ENCODE peak calls at places on chromosomes 13 and 19, in nine cellular contexts. J, U, R, X, Y, D, E, W and Q are unnamed samples.

GRCh38 chr19:1882089-1882785 is 3.1 kb downstream of the ABHD17A start:
- DNase-seq in J (no peak), U (no peak), R (no peak), X (no peak), Y (no peak), D (no peak), E (no peak), W (no peak), Q (no peak)

GRCh38 chr13:21218351-21219043 is 42.0 kb downstream of the MRPL57 start:
- DNase-seq in J (no peak), U (no peak), R (no peak), X (peak), Y (no peak), D (no peak), E (no peak), W (no peak), Q (no peak)

GRCh38 chr13:44243198-44243852 is 130.3 kb upstream of the SERP2 start:
- DNase-seq in J (no peak), U (no peak), R (peak), X (no peak), Y (no peak), D (no peak), E (peak), W (peak), Q (peak)

GRCh38 chr19:30236006-30236405 is 136.2 kb upstream of the ZNF536 start:
- DNase-seq in J (no peak), U (no peak), R (no peak), X (no peak), Y (no peak), D (no peak), E (no peak), W (no peak), Q (no peak)

GRCh38 chr13:48904668-48905290 is 70.9 kb upstream of the FNDC3A start:
- DNase-seq in J (no peak), U (no peak), R (no peak), X (no peak), Y (no peak), D (no peak), E (no peak), W (no peak), Q (no peak)

GRCh38 chr13:20114066-20114465 is 46.8 kb downstream of the GJA3 start:
- DNase-seq in J (no peak), U (no peak), R (no peak), X (no peak), Y (no peak), D (no peak), E (no peak), W (no peak), Q (no peak)

GRCh38 chr19:1590641-1591397 is 1.8 kb downstream of the MBD3 start:
- DNase-seq in J (no peak), U (no peak), R (peak), X (no peak), Y (no peak), D (no peak), E (no peak), W (no peak), Q (no peak)

GRCh38 chr19:36051236-36051635 is 2.8 kb downstream of the THAP8 start:
- DNase-seq in J (no peak), U (no peak), R (no peak), X (no peak), Y (no peak), D (no peak), E (peak), W (no peak), Q (no peak)

GRCh38 chr19:29860492-29860891 is 48.7 kb downstream of the CCNE1 start:
- DNase-seq in J (no peak), U (no peak), R (no peak), X (no peak), Y (no peak), D (no peak), E (no peak), W (no peak), Q (no peak)

GRCh38 chr13:101231751-101232428 is 184.4 kb downstream of the NALCN start:
- DNase-seq in J (no peak), U (no peak), R (peak), X (no peak), Y (no peak), D (no peak), E (peak), W (no peak), Q (peak)

GRCh38 chr19:47378246-47378645 is 29.1 kb downstream of the DHX34 start:
- DNase-seq in J (no peak), U (no peak), R (no peak), X (no peak), Y (no peak), D (no peak), E (no peak), W (no peak), Q (no peak)

GRCh38 chr19:16572332-16573211 is at the start of gene SLC35E1:
- DNase-seq in J (peak), U (peak), R (peak), X (peak), Y (peak), D (peak), E (peak), W (peak), Q (peak)

GRCh38 chr19:12224676-12225075 is 61.8 kb downstream of the ZNF136 start:
- DNase-seq in J (no peak), U (no peak), R (peak), X (no peak), Y (no peak), D (no peak), E (peak), W (no peak), Q (peak)

GRCh38 chr19:18774782-18775444 is 16.2 kb downstream of the COMP start:
- DNase-seq in J (no peak), U (no peak), R (no peak), X (no peak), Y (no peak), D (no peak), E (no peak), W (no peak), Q (no peak)

GRCh38 chr13:51444922-51445321 is 7.9 kb downstream of the INTS6 start:
- DNase-seq in J (no peak), U (no peak), R (peak), X (no peak), Y (no peak), D (no peak), E (peak), W (no peak), Q (no peak)

GRCh38 chr19:7669641-7670040 is 792 bp downstream of the RETN start:
- DNase-seq in J (no peak), U (no peak), R (no peak), X (no peak), Y (no peak), D (no peak), E (no peak), W (no peak), Q (no peak)

GRCh38 chr13:93480553-93481106 is 254.0 kb downstream of the GPC6 start:
- DNase-seq in J (no peak), U (no peak), R (no peak), X (no peak), Y (no peak), D (no peak), E (no peak), W (no peak), Q (no peak)

GRCh38 chr13:30808600-30808999 is 73.3 kb downstream of the ALOX5AP start:
- DNase-seq in J (no peak), U (no peak), R (no peak), X (no peak), Y (no peak), D (peak), E (no peak), W (no peak), Q (no peak)

GRCh38 chr19:50415661-50416033 is 3.1 kb upstream of the SPIB start:
- DNase-seq in J (no peak), U (no peak), R (no peak), X (peak), Y (no peak), D (no peak), E (no peak), W (no peak), Q (no peak)

GRCh38 chr19:45514376-45515051 is 7.2 kb downstream of the VASP start:
- DNase-seq in J (no peak), U (no peak), R (no peak), X (no peak), Y (no peak), D (no peak), E (no peak), W (no peak), Q (no peak)

GRCh38 chr19:52224211-52224610 is 34.4 kb downstream of the PPP2R1A start:
- DNase-seq in J (no peak), U (no peak), R (no peak), X (no peak), Y (no peak), D (no peak), E (no peak), W (no peak), Q (no peak)

GRCh38 chr19:11179716-11180297 is 17.5 kb downstream of the KANK2 start:
- DNase-seq in J (no peak), U (no peak), R (no peak), X (no peak), Y (no peak), D (no peak), E (no peak), W (no peak), Q (no peak)

GRCh38 chr19:45137179-45137761 is 23.5 kb downstream of the NKPD1 start:
- DNase-seq in J (no peak), U (no peak), R (no peak), X (peak), Y (no peak), D (no peak), E (no peak), W (peak), Q (no peak)

GRCh38 chr19:27745978-27746542 is 1466.9 kb downstream of the UQCRFS1 start:
- DNase-seq in J (no peak), U (no peak), R (no peak), X (no peak), Y (no peak), D (peak), E (no peak), W (no peak), Q (no peak)

GRCh38 chr13:111215081-111216047 is 100.3 kb downstream of the ARHGEF7 start:
- DNase-seq in J (no peak), U (no peak), R (no peak), X (no peak), Y (no peak), D (no peak), E (no peak), W (peak), Q (no peak)

GRCh38 chr13:43905435-43906031 is 25.8 kb downstream of the LACC1 start:
- DNase-seq in J (no peak), U (peak), R (peak), X (peak), Y (no peak), D (no peak), E (peak), W (peak), Q (peak)

GRCh38 chr19:34345934-34346333 is 19.1 kb upstream of the GPI start:
- DNase-seq in J (peak), U (no peak), R (peak), X (peak), Y (no peak), D (peak), E (peak), W (peak), Q (peak)

GRCh38 chr19:18251587-18252369 is 22.5 kb downstream of the IQCN start:
- DNase-seq in J (no peak), U (peak), R (peak), X (peak), Y (peak), D (peak), E (peak), W (peak), Q (peak)

GRCh38 chr19:31725051-31725450 is 375.8 kb upstream of the TSHZ3 start:
- DNase-seq in J (no peak), U (no peak), R (no peak), X (no peak), Y (no peak), D (no peak), E (no peak), W (no peak), Q (peak)

GRCh38 chr19:16527971-16528521 is 14.2 kb downstream of the CHERP start:
- DNase-seq in J (no peak), U (no peak), R (no peak), X (no peak), Y (no peak), D (no peak), E (peak), W (no peak), Q (no peak)

GRCh38 chr19:30391052-30391451 is 18.9 kb downstream of the ZNF536 start:
- DNase-seq in J (no peak), U (no peak), R (no peak), X (no peak), Y (no peak), D (no peak), E (no peak), W (no peak), Q (no peak)

GRCh38 chr19:656751-657559 is 6.1 kb downstream of the RNF126 start:
- DNase-seq in J (no peak), U (no peak), R (no peak), X (no peak), Y (no peak), D (no peak), E (no peak), W (no peak), Q (no peak)